ENCODE peak calls at places on chromosome X, in five cellular contexts. Y is lower lobe of right lung; A is IMR-90; D is cardiac fibroblast; T is CD8-positive, alpha-beta T cell. F is an unnamed sample.

GRCh38 chrX:118350221-118350620 is 4.3 kb downstream of the WDR44 start:
- DNase-seq in Y (no peak), A (peak), D (peak), T (no peak), F (no peak)

GRCh38 chrX:150903110-150903508 is 4.6 kb upstream of the CD99L2 start:
- DNase-seq in Y (no peak), A (no peak), D (no peak), T (no peak), F (no peak)

GRCh38 chrX:148540114-148540513 is 39.7 kb downstream of the AFF2 start:
- DNase-seq in Y (no peak), A (no peak), D (no peak), T (no peak), F (no peak)

GRCh38 chrX:153400146-153401132 is 711 bp downstream of the PNMA6E start:
- DNase-seq in Y (peak), A (no peak), D (no peak), T (peak), F (no peak)

GRCh38 chrX:48471504-48471903 is 1.4 kb upstream of the SLC38A5 start:
- DNase-seq in Y (no peak), A (no peak), D (no peak), T (no peak), F (no peak)

GRCh38 chrX:49761481-49761880 is 65.7 kb upstream of the PAGE1 start:
- DNase-seq in Y (no peak), A (peak), D (peak), T (no peak), F (no peak)

GRCh38 chrX:40168183-40169015 is 70.6 kb upstream of the BCOR start:
- DNase-seq in Y (no peak), A (no peak), D (no peak), T (no peak), F (no peak)

GRCh38 chrX:53723381-53723780 is 36.9 kb upstream of the HUWE1 start:
- DNase-seq in Y (no peak), A (no peak), D (no peak), T (no peak), F (no peak)

GRCh38 chrX:151806967-151807540 is 72.5 kb downstream of the CNGA2 start:
- DNase-seq in Y (no peak), A (no peak), D (no peak), T (no peak), F (no peak)

GRCh38 chrX:8042304-8042703 is 115.1 kb upstream of the PNPLA4 start:
- DNase-seq in Y (no peak), A (no peak), D (no peak), T (no peak), F (no peak)

GRCh38 chrX:2397648-2398340 is 103.0 kb downstream of the DHRSX start:
- DNase-seq in Y (no peak), A (peak), D (peak), T (no peak), F (no peak)

GRCh38 chrX:153059191-153060094 is 3.2 kb downstream of the PNMA3 start:
- DNase-seq in Y (no peak), A (no peak), D (no peak), T (no peak), F (no peak)

GRCh38 chrX:44267116-44267515 is 76.4 kb downstream of the EFHC2 start:
- DNase-seq in Y (no peak), A (no peak), D (peak), T (no peak), F (no peak)

GRCh38 chrX:53246231-53246630 is 21.2 kb upstream of the KDM5C start:
- DNase-seq in Y (no peak), A (no peak), D (no peak), T (no peak), F (no peak)

GRCh38 chrX:15719324-15719968 is 18.6 kb upstream of the CA5B start:
- DNase-seq in Y (no peak), A (no peak), D (no peak), T (no peak), F (no peak)

GRCh38 chrX:107272431-107272921 is 66.1 kb downstream of the DNAAF6 start:
- DNase-seq in Y (no peak), A (no peak), D (peak), T (peak), F (no peak)

GRCh38 chrX:149274516-149275105 is 230.5 kb downstream of the IDS start:
- DNase-seq in Y (no peak), A (no peak), D (peak), T (no peak), F (no peak)

GRCh38 chrX:106780259-106780658 is 22.2 kb upstream of the TBC1D8B start:
- DNase-seq in Y (no peak), A (no peak), D (no peak), T (no peak), F (no peak)

GRCh38 chrX:131746491-131746968 is 202.7 kb downstream of the OR13H1 start:
- DNase-seq in Y (no peak), A (peak), D (no peak), T (peak), F (no peak)

GRCh38 chrX:11944486-11944885 is 186.4 kb downstream of the MSL3 start:
- DNase-seq in Y (no peak), A (peak), D (peak), T (no peak), F (peak)

DNA sequence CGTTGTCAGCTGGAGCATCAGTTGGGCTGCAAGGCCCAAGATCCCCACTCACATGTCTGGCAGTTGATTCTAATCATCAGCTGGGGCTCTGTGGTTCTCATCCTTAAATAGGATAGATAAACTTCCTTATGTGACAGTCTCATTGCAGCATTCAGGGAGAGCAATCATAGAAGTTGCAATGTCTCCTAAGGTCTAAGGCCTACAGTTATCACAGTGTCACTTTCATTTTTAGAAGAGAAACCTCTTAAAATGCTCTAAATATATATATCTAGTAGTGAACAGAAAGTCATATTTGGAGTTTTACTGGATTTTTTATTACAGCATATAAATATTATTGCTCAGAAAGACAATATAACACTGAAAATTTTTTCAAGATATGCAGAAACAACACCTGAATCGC is 226.0 kb upstream of the PPP1R2C start:
- DNase-seq in Y (no peak), A (no peak), D (no peak), T (no peak), F (no peak)
- H3K4me3 ChIP-seq in Y (no peak), A (no peak), D (no peak), T (no peak), F (no peak)

GRCh38 chrX:70331161-70331560 is 41.3 kb downstream of the KIF4A start:
- DNase-seq in Y (no peak), A (peak), D (peak), T (no peak), F (no peak)

GRCh38 chrX:70336767-70337166 is 46.9 kb downstream of the KIF4A start:
- DNase-seq in Y (no peak), A (no peak), D (no peak), T (no peak), F (no peak)

GRCh38 chrX:70338290-70338689 is 48.4 kb downstream of the KIF4A start:
- DNase-seq in Y (no peak), A (no peak), D (no peak), T (no peak), F (no peak)

GRCh38 chrX:70332600-70332999 is 42.7 kb downstream of the KIF4A start:
- DNase-seq in Y (no peak), A (no peak), D (no peak), T (no peak), F (no peak)
- TF ChIP-seq CTCF in Y (no peak), A (no peak), D (no peak), T (no peak), F (peak)

GRCh38 chrX:133961046-133961445 is 24.3 kb downstream of the GPC3 start:
- DNase-seq in Y (no peak), A (no peak), D (no peak), T (no peak), F (no peak)
- H3K4me3 ChIP-seq in Y (no peak), A (no peak), D (no peak), T (no peak), F (no peak)

GRCh38 chrX:68462653-68463052 is 29.4 kb upstream of the OPHN1 start:
- DNase-seq in Y (no peak), A (peak), D (peak), T (peak), F (peak)
- TF ChIP-seq CTCF in Y (peak), A (peak), D (peak), T (peak), F (peak)

GRCh38 chrX:123513585-123514278 is 219.1 kb downstream of the THOC2 start:
- DNase-seq in Y (no peak), A (no peak), D (no peak), T (no peak), F (no peak)
- H3K4me3 ChIP-seq in Y (no peak), A (no peak), D (no peak), T (no peak), F (peak)

DNA sequence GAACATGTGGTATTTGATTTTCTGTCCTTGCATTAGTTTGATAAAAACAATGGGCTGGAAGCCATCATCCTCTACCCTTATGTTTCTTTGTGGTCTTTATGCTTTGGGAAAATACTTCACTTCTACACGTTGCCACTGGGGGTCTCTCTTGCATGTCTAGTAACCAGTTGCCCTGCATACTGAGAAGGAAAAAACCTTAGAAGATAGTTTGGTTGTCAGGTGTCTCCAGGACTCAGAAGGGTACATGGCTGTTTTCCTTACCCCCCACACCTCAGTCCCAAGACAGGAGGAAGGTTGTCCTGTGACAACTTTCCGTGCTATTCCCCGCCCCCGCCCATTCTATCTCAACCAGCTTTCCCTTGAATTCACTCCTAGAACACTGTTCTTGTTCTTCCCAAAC is 62.1 kb upstream of the LANCL3 start:
- DNase-seq in Y (no peak), A (no peak), D (peak), T (no peak), F (no peak)
- TF ChIP-seq CTCF in Y (peak), A (peak), D (peak), T (no peak), F (peak)

GRCh38 chrX:23870041-23870440 is 37.7 kb downstream of the APOO start:
- DNase-seq in Y (no peak), A (no peak), D (no peak), T (no peak), F (no peak)

DNA sequence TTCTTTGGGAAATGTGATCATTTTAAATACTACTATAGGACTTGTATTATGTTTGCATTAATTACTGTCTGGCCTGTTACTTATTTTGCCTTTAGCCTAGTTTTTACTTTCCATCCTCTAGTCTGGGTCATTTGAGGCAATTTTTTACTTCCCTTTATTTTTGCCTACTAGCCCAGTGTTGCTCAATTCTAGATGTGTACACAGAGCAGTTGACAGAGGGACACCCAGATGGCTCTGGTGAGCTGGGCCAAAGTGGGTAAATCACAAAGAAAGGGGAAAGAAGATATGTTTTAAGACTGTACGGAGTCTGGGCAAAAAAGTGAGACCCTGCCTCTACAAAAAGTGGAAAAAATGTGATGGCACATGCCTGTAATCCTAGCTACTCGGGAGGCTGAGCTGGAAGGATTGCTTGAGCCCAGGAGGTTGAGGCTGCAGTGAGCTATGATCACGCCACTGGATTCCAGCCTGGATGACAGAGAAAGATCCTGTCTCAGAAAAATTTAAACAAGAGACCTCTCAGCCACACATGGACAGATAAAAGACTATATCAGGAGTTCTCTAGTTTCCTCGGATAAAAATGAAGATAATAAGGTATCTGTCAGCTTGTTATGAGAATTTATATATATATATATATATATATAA is 35.7 kb downstream of the APOO start:
- DNase-seq in Y (no peak), A (no peak), D (no peak), T (no peak), F (no peak)
- H3K4me3 ChIP-seq in Y (no peak), A (no peak), D (no peak), T (no peak), F (no peak)

F was measured in HFF-Myc.